ENCODE peak calls at places on chromosome 17, in seven cellular contexts. H, L, J, O, W, V and I are unnamed samples.

GRCh38 chr17:58284613-58285421 is 4.1 kb upstream of the MPO start:
- DNase-seq in H (no peak), L (no peak), J (no peak), O (no peak), W (no peak), V (no peak), I (peak; percentile 3)

GRCh38 chr17:50774225-50774803 is 7.0 kb upstream of the ANKRD40CL start:
- DNase-seq in H (no peak), L (no peak), J (no peak), O (no peak), W (no peak), V (no peak), I (peak; percentile 34)

GRCh38 chr17:73292031-73292531 is 19.7 kb downstream of the CDC42EP4 start:
- DNase-seq in H (peak; percentile 46), L (peak; percentile 83), J (no peak), O (peak; percentile 66), W (peak; percentile 79), V (no peak), I (no peak)

GRCh38 chr17:80246726-80247125 is 13.9 kb upstream of the RNF213 start:
- DNase-seq in H (no peak), L (no peak), J (no peak), O (no peak), W (no peak), V (no peak), I (no peak)

GRCh38 chr17:71183083-71183697 is 937.6 kb upstream of the SOX9 start:
- DNase-seq in H (no peak), L (no peak), J (no peak), O (no peak), W (no peak), V (no peak), I (no peak)

GRCh38 chr17:28384281-28385036 is 13.0 kb downstream of the SARM1 start:
- DNase-seq in H (peak; percentile 90), L (no peak), J (no peak), O (no peak), W (peak; percentile 47), V (peak; percentile 88), I (no peak)

GRCh38 chr17:11292491-11292890 is 51.5 kb downstream of the SHISA6 start:
- DNase-seq in H (no peak), L (no peak), J (no peak), O (no peak), W (no peak), V (no peak), I (no peak)

GRCh38 chr17:65287040-65287439 is 149.9 kb downstream of the RGS9 start:
- DNase-seq in H (no peak), L (peak; percentile 43), J (no peak), O (no peak), W (no peak), V (no peak), I (no peak)

GRCh38 chr17:45339646-45340605 is 23.1 kb upstream of the MAP3K14 start:
- DNase-seq in H (no peak), L (no peak), J (no peak), O (no peak), W (no peak), V (peak; percentile 17), I (peak; percentile 9)

GRCh38 chr17:19723967-19724366 is 7.6 kb upstream of the SLC47A2 start:
- DNase-seq in H (no peak), L (no peak), J (no peak), O (no peak), W (no peak), V (no peak), I (peak; percentile 90)

GRCh38 chr17:65183736-65184135 is 46.6 kb downstream of the RGS9 start:
- DNase-seq in H (no peak), L (peak; percentile 70), J (no peak), O (no peak), W (no peak), V (no peak), I (peak; percentile 65)

GRCh38 chr17:63641678-63642077 is 19.5 kb downstream of the MAP3K3 start:
- DNase-seq in H (no peak), L (no peak), J (no peak), O (peak; percentile 17), W (peak; percentile 44), V (no peak), I (no peak)

GRCh38 chr17:72661945-72662826 is 430.3 kb downstream of the SLC39A11 start:
- DNase-seq in H (no peak), L (no peak), J (no peak), O (no peak), W (no peak), V (no peak), I (no peak)

GRCh38 chr17:51651513-51652298 is 391.4 kb downstream of the UTP18 start:
- DNase-seq in H (no peak), L (no peak), J (no peak), O (peak; percentile 44), W (no peak), V (no peak), I (no peak)

GRCh38 chr17:51275381-51275780 is 15.0 kb downstream of the UTP18 start:
- DNase-seq in H (no peak), L (peak; percentile 86), J (no peak), O (no peak), W (no peak), V (no peak), I (no peak)

GRCh38 chr17:327971-328370 is 24.6 kb downstream of the RPH3AL start:
- DNase-seq in H (no peak), L (no peak), J (no peak), O (no peak), W (no peak), V (no peak), I (no peak)

GRCh38 chr17:45715787-45716186 is 68.3 kb upstream of the CRHR1 start:
- DNase-seq in H (no peak), L (no peak), J (no peak), O (no peak), W (no peak), V (no peak), I (no peak)

GRCh38 chr17:81453049-81453448 is 57.8 kb downstream of the BAHCC1 start:
- DNase-seq in H (no peak), L (no peak), J (no peak), O (no peak), W (no peak), V (no peak), I (no peak)

GRCh38 chr17:37060966-37061365 is 112.2 kb downstream of the AATF start:
- DNase-seq in H (no peak), L (no peak), J (no peak), O (no peak), W (no peak), V (no peak), I (no peak)

GRCh38 chr17:5661486-5662125 is 77.3 kb upstream of the NLRP1 start:
- DNase-seq in H (no peak), L (no peak), J (no peak), O (no peak), W (no peak), V (no peak), I (no peak)

GRCh38 chr17:43536236-43537088 is 9.7 kb downstream of the ETV4 start:
- DNase-seq in H (no peak), L (peak; percentile 71), J (no peak), O (no peak), W (no peak), V (no peak), I (no peak)

GRCh38 chr17:46818319-46818928 is at the start of gene WNT3:
- DNase-seq in H (no peak), L (no peak), J (no peak), O (no peak), W (no peak), V (peak; percentile 77), I (no peak)

GRCh38 chr17:46817901-46818209 is 637 bp downstream of the WNT3 start:
- DNase-seq in H (no peak), L (no peak), J (no peak), O (no peak), W (no peak), V (no peak), I (no peak)

GRCh38 chr17:46820592-46821450 is 2.3 kb upstream of the WNT3 start:
- DNase-seq in H (no peak), L (no peak), J (no peak), O (no peak), W (no peak), V (no peak), I (no peak)

GRCh38 chr17:46819906-46820351 is 1.4 kb upstream of the WNT3 start:
- DNase-seq in H (no peak), L (no peak), J (no peak), O (no peak), W (no peak), V (no peak), I (no peak)

GRCh38 chr17:46818929-46819859 is 702 bp upstream of the WNT3 start:
- DNase-seq in H (no peak), L (no peak), J (no peak), O (no peak), W (no peak), V (peak; percentile 48), I (no peak)
- TF ChIP-seq POLR2A in H (no peak), L (no peak), J (no peak), O (no peak), W (no peak), V (no peak), I (no peak)

GRCh38 chr17:21275047-21275578 is 9.4 kb upstream of the MAP2K3 start:
- DNase-seq in H (no peak), L (no peak), J (no peak), O (no peak), W (no peak), V (no peak), I (no peak)

GRCh38 chr17:21277332-21277731 is 7.2 kb upstream of the MAP2K3 start:
- DNase-seq in H (no peak), L (no peak), J (no peak), O (no peak), W (no peak), V (no peak), I (no peak)

GRCh38 chr17:21278304-21279197 is 6.0 kb upstream of the MAP2K3 start:
- DNase-seq in H (peak; percentile 33), L (no peak), J (no peak), O (peak; percentile 78), W (no peak), V (peak; percentile 88), I (no peak)

GRCh38 chr17:21272881-21273839 is 11.4 kb upstream of the MAP2K3 start:
- DNase-seq in H (no peak), L (no peak), J (no peak), O (no peak), W (no peak), V (no peak), I (no peak)

GRCh38 chr17:21275579-21276339 is 8.8 kb upstream of the MAP2K3 start:
- DNase-seq in H (peak; percentile 94), L (peak; percentile 64), J (peak; percentile 93), O (peak; percentile 88), W (peak; percentile 96), V (peak; percentile 98), I (peak; percentile 90)
- TF ChIP-seq POLR2A in H (no peak), L (no peak), J (no peak), O (peak; percentile 71), W (no peak), V (peak; percentile 31), I (no peak)

GRCh38 chr17:42050360-42051012 is at the start of gene C17orf113:
- DNase-seq in H (peak; percentile 63), L (no peak), J (peak; percentile 50), O (peak; percentile 10), W (peak; percentile 63), V (peak; percentile 78), I (no peak)
- TF ChIP-seq POLR2A in H (peak; percentile 24), L (no peak), J (no peak), O (no peak), W (no peak), V (no peak), I (no peak)

DNA sequence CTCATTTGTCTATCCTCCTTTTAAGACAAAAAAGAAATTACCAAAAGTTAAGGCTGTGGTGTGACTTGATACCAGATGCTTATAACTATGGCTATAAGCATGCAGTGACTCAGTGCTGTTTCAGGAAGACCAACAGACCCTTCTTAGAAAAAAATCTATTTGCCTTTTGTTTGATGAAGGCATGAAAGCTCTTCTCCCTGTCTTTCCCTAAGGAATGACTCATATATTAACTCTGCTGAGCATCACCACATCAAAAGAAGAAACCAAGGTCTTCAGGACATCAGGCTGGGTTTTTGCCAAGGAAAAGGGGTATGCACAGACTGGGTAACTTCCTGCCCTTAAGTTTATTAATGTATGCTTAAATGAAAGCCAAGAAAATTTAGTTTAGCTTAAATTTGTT is 47.1 kb downstream of the VMP1 start:
- DNase-seq in H (no peak), L (peak; percentile 98), J (no peak), O (no peak), W (no peak), V (no peak), I (no peak)
- TF ChIP-seq POLR2A in H (no peak), L (no peak), J (no peak), O (no peak), W (no peak), V (no peak), I (no peak)